ENCODE peak calls at places on chromosome 3, in eight cellular contexts. U, K, E, Y, B, F, C and R are unnamed samples.

GRCh38 chr3:169914321-169914720 is 2.9 kb downstream of the SAMD7 start:
- DNase-seq in C (peak; percentile 71), K (no peak), F (no peak), U (peak; percentile 0), B (no peak), Y (no peak), E (no peak), R (no peak)

GRCh38 chr3:137763594-137763938 is 549 bp upstream of the SOX14 start:
- DNase-seq in Y (peak; percentile 39), K (peak; percentile 4), U (no peak), F (peak; percentile 71), B (no peak), E (no peak), C (no peak), R (no peak)

GRCh38 chr3:188126271-188126670 is 27.7 kb upstream of the LPP start:
- DNase-seq in U (no peak), K (no peak), E (no peak), Y (no peak), F (no peak), B (no peak), C (peak; percentile 10), R (no peak)

GRCh38 chr3:150666167-150666566 is 37.6 kb downstream of the ERICH6 start:
- DNase-seq in U (no peak), C (no peak), Y (no peak), B (no peak), E (no peak), K (no peak), F (no peak), R (no peak)

GRCh38 chr3:104805042-104805441 is 561.7 kb upstream of the ALCAM start:
- DNase-seq in B (no peak), C (no peak), F (no peak), K (no peak), Y (no peak), U (no peak), E (no peak), R (no peak)

GRCh38 chr3:35829499-35829898 is 190.2 kb downstream of the ARPP21 start:
- DNase-seq in E (no peak), Y (no peak), K (no peak), U (no peak), C (no peak), F (no peak), B (no peak), R (no peak)

GRCh38 chr3:146464005-146464595 is 5.3 kb downstream of the PLSCR2 start:
- DNase-seq in C (peak; percentile 19), B (no peak), K (peak; percentile 30), E (no peak), F (no peak), U (no peak), Y (no peak), R (no peak)

GRCh38 chr3:16529264-16529663 is 15.8 kb upstream of the RFTN1 start:
- DNase-seq in Y (no peak), C (no peak), K (no peak), E (no peak), B (no peak), U (no peak), F (no peak), R (no peak)

GRCh38 chr3:97871206-97871605 is 49.4 kb downstream of the CRYBG3 start:
- DNase-seq in U (no peak), Y (no peak), K (no peak), E (no peak), F (no peak), B (no peak), C (peak; percentile 17), R (no peak)

GRCh38 chr3:159928692-159929091 is 59.9 kb upstream of the IL12A start:
- DNase-seq in Y (no peak), E (no peak), U (no peak), C (peak; percentile 92), B (no peak), K (peak; percentile 72), F (no peak), R (no peak)

GRCh38 chr3:180421221-180421620 is 180.7 kb upstream of the TTC14 start:
- DNase-seq in B (no peak), K (no peak), E (no peak), F (no peak), U (no peak), C (peak; percentile 22), Y (no peak), R (no peak)

GRCh38 chr3:189146842-189147241 is 24.9 kb upstream of the TPRG1 start:
- DNase-seq in U (no peak), B (no peak), F (no peak), K (no peak), E (no peak), Y (no peak), C (no peak), R (no peak)